ENCODE peak calls at places on chromosomes 1 and 21, in four cellular contexts. Q is stomach, T is endothelial cell of umbilical vein, H is cardiac muscle cell. M is an unnamed sample. For H3K27me3, the result is how much of the 10 kb centered on the place peaks cover.

GRCh38 chr1:59007820-59008598 is 224.2 kb upstream of the JUN start:
- DNase-seq in Q (no peak), T (peak), H (peak), M (no peak)

GRCh38 chr1:39047374-39048229 is 21.5 kb downstream of the NDUFS5 start:
- DNase-seq in Q (no peak), T (peak), H (peak), M (no peak)

GRCh38 chr21:25515484-25516405 is 91.5 kb downstream of the MRPL39 start:
- DNase-seq in Q (no peak), T (no peak), H (no peak), M (no peak)

GRCh38 chr1:25616080-25616931 is at the start of gene MAN1C1:
- DNase-seq in Q (peak), T (peak), H (peak), M (peak)

GRCh38 chr1:245587435-245588105 is 432.8 kb downstream of the KIF26B start:
- DNase-seq in Q (no peak), T (no peak), H (peak), M (no peak)

GRCh38 chr1:157399343-157399983 is 152.9 kb downstream of the FCRL5 start:
- DNase-seq in Q (no peak), T (no peak), H (no peak), M (no peak)

GRCh38 chr1:91876751-91877573 is 9.0 kb downstream of the TGFBR3 start:
- DNase-seq in Q (no peak), T (no peak), H (no peak), M (no peak)

GRCh38 chr1:14338509-14338908 is 260.0 kb upstream of the KAZN start:
- DNase-seq in Q (no peak), T (no peak), H (no peak), M (no peak)

GRCh38 chr1:156608981-156609380 is 7.7 kb upstream of the GPATCH4 start:
- DNase-seq in Q (peak), T (peak), H (no peak), M (peak)

GRCh38 chr21:44657635-44658183 is at the start of gene KRTAP12-3:
- DNase-seq in Q (no peak), T (no peak), H (no peak), M (no peak)

GRCh38 chr1:15033264-15033663 is 120.3 kb upstream of the TMEM51 start:
- DNase-seq in Q (no peak), T (no peak), H (peak), M (no peak)

GRCh38 chr1:184910596-184910995 is 63.7 kb downstream of the NIBAN1 start:
- DNase-seq in Q (peak), T (no peak), H (peak), M (peak)

GRCh38 chr1:22045604-22046228 is 6.8 kb upstream of the CDC42 start:
- DNase-seq in Q (no peak), T (no peak), H (no peak), M (no peak)

GRCh38 chr1:18041107-18041506 is 66.5 kb upstream of the IGSF21 start:
- DNase-seq in Q (no peak), T (no peak), H (no peak), M (no peak)

GRCh38 chr1:18948913-18949688 is 7.4 kb downstream of the IFFO2 start:
- DNase-seq in Q (peak), T (peak), H (peak), M (peak)

DNA sequence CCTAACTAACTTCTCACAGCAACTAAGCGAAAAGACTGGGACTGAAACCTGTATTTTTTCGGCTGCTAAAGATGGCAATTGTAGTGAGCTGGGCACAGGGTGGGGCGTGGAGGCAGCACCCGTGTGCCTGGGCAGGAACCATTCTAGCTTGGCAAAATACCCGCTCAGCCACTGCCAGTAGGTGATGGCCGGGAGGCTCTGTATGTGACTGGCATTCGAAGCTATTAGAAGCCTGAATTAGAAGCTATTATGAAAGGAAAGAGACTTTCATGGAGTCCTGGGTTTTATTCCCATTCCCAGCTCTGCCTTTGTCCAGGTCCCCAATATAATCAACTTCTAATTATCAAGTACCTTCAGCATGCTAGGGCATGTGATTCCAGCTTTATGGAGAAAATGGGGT is 125.7 kb downstream of the KCNN3 start:
- DNase-seq in Q (no peak), T (no peak), H (no peak), M (no peak)
- H3K27me3 ChIP-seq in Q (under half), T (half or more), H (under half), M (under half)

GRCh38 chr1:223876643-223877042 is 30.9 kb upstream of the TP53BP2 start:
- DNase-seq in Q (no peak), T (no peak), H (no peak), M (no peak)
- H3K27me3 ChIP-seq in Q (under half), T (under half), H (under half), M (under half)

GRCh38 chr1:43405219-43405875 is 15.6 kb downstream of the SZT2 start:
- DNase-seq in Q (no peak), T (no peak), H (peak), M (peak)
- H3K27me3 ChIP-seq in Q (under half), T (under half), H (under half), M (under half)

GRCh38 chr1:47578026-47578861 is 140.4 kb downstream of the FOXD2 start:
- DNase-seq in Q (no peak), T (no peak), H (no peak), M (peak)

GRCh38 chr1:47582891-47583608 is 145.2 kb downstream of the FOXD2 start:
- DNase-seq in Q (no peak), T (no peak), H (no peak), M (peak)

GRCh38 chr1:47578862-47579419 is 141.1 kb downstream of the FOXD2 start:
- DNase-seq in Q (no peak), T (no peak), H (peak), M (no peak)

GRCh38 chr1:47579809-47580208 is 142.0 kb downstream of the FOXD2 start:
- DNase-seq in Q (no peak), T (no peak), H (no peak), M (no peak)

GRCh38 chr1:47580451-47580980 is 142.7 kb downstream of the FOXD2 start:
- DNase-seq in Q (no peak), T (no peak), H (no peak), M (no peak)
- H3K27me3 ChIP-seq in Q (under half), T (under half), H (under half), M (under half)

GRCh38 chr1:229410370-229410691 is 23.6 kb downstream of the ACTA1 start:
- DNase-seq in Q (no peak), T (no peak), H (no peak), M (no peak)
- H3K27me3 ChIP-seq in Q (under half), T (under half), H (under half), M (under half)

GRCh38 chr1:29839726-29840125 is 603.4 kb downstream of the PTPRU start:
- DNase-seq in Q (no peak), T (no peak), H (no peak), M (no peak)
- H3K27me3 ChIP-seq in Q (under half), T (under half), H (under half), M (under half)

DNA sequence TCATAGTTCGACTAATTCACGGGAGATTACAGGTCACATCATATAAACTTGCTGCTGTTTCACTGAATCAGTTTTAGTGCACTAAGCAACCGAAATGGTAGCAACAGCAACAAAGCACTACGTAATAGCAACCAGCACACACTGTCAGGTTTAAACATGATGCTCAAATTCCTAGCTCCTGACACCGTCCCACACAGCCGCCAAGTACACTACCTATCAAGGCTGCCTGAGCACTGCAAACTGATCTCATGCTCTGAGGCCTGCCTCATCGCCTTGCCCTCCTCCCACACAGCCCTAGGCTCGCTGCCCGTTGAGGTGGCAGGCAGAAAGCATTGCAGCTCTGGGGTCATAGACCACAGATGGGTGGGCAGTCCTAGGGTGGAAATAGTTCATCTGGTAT is 12.4 kb downstream of the LAMC2 start:
- DNase-seq in Q (no peak), T (no peak), H (peak), M (no peak)
- H3K27me3 ChIP-seq in Q (under half), T (under half), H (under half), M (under half)

GRCh38 chr1:112417985-112418607 is 22.1 kb downstream of the CTTNBP2NL start:
- DNase-seq in Q (no peak), T (no peak), H (no peak), M (no peak)

DNA sequence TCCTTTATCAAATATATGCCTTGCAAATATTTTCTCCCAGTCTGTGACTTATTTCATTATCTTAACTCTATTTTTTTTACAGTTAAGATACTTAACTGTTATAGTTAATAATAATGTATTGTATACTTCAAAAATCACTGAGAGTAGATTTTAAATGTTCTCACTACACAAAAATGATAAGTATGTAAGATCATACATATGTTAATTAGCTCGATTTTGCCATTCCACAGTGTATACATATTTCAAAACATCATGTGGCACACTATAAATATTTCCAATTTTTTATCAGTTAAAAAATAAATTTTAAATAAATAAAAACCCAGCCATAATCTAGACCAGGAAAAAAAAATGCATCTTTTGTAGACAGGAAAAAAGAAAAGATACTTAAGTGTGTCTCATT is 27.2 kb downstream of the CTTNBP2NL start:
- DNase-seq in Q (no peak), T (no peak), H (no peak), M (no peak)
- H3K27me3 ChIP-seq in Q (under half), T (under half), H (under half), M (under half)

GRCh38 chr1:228420968-228421826 is 4.5 kb upstream of the TRIM17 start:
- DNase-seq in Q (no peak), T (no peak), H (no peak), M (no peak)
- H3K27me3 ChIP-seq in Q (under half), T (under half), H (under half), M (under half)